ENCODE peak calls at places on chromosomes 13 and 19, in six cellular contexts. P is GM12878, C is GM12892, X is K562, Z is H1, E is HepG2. V is an unnamed sample.

GRCh38 chr19:29837448-29837961 is 25.7 kb downstream of the CCNE1 start:
- DNase-seq in P (peak), C (peak), X (no peak), Z (no peak), E (no peak), V (peak)

GRCh38 chr13:51801631-51802099 is 2.3 kb downstream of the DHRS12 start:
- DNase-seq in P (no peak), C (no peak), X (no peak), Z (no peak), E (no peak), V (no peak)

GRCh38 chr13:77980592-77980991 is 62.0 kb upstream of the EDNRB start:
- DNase-seq in P (no peak), C (no peak), X (no peak), Z (no peak), E (no peak), V (no peak)

GRCh38 chr13:41523396-41523795 is 66.0 kb downstream of the RGCC start:
- DNase-seq in P (no peak), C (no peak), X (no peak), Z (no peak), E (no peak), V (no peak)

GRCh38 chr13:112743451-112744305 is 53.8 kb downstream of the ATP11A start:
- DNase-seq in P (no peak), C (no peak), X (no peak), Z (no peak), E (no peak), V (no peak)

GRCh38 chr13:114073881-114074551 is 58.4 kb downstream of the RASA3 start:
- DNase-seq in P (no peak), C (no peak), X (no peak), Z (no peak), E (no peak), V (no peak)

GRCh38 chr19:51259348-51260245 is 8.7 kb downstream of the SIGLECL1 start:
- DNase-seq in P (peak), C (no peak), X (peak), Z (peak), E (peak), V (no peak)

GRCh38 chr13:27423333-27423732 is 1.1 kb upstream of the GTF3A start:
- DNase-seq in P (no peak), C (no peak), X (no peak), Z (no peak), E (no peak), V (no peak)

GRCh38 chr19:55467236-55468053 is 2.9 kb upstream of the C19orf85 start:
- DNase-seq in P (no peak), C (peak), X (peak), Z (peak), E (peak), V (peak)

GRCh38 chr19:16585808-16586476 is 13.7 kb upstream of the SLC35E1 start:
- DNase-seq in P (peak), C (no peak), X (no peak), Z (no peak), E (no peak), V (no peak)
- TF ChIP-seq POLR2A in P (peak), C (peak), X (no peak), Z (no peak), E (no peak), V (peak)

DNA sequence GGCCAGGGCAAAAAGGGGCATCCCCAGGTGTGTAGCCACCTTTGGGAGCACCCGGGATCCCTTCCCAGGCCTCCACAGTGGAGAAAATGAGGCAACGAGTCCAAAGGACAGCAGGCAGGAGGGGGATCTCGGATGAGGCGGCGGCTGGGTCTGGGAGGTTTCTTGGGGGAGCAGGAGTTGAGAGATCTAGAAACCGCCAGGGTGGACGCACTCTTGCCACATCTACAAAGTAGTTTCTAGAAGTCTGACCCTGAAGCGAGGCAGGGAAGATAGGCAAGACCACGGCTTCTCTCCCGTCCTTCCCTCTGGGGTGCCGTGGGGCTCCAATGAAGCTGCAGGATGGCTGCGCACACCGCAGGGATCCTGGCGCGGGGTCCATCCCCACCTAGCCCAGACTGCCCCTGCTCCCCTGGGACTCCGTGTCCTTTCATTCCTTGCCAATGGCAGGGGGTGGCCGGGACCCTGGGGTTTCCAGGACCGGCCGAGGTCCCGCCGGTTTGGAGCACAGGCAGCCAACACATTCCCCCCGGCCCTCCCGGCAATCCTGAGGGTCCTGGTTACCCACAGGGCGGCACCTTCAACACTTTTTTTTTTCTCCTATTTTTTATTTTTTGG is 21.5 kb upstream of the ZBTB7A start:
- DNase-seq in P (no peak), C (peak), X (no peak), Z (no peak), E (no peak), V (no peak)
- TF ChIP-seq POLR2AphosphoS5 in P (no peak), C (no peak), X (no peak), Z (peak), E (no peak), V (no peak)

GRCh38 chr13:38944219-38944618 is 46.4 kb downstream of the STOML3 start:
- DNase-seq in P (no peak), C (no peak), X (no peak), Z (no peak), E (no peak), V (no peak)
- TF ChIP-seq TAF1 in P (no peak), C (no peak), X (no peak), Z (no peak), E (no peak), V (no peak)

GRCh38 chr19:49590071-49590970 is 661 bp upstream of the PRR12 start:
- DNase-seq in P (peak), C (peak), X (peak), Z (peak), E (peak), V (peak)
- TF ChIP-seq POLR2A in P (peak), C (peak), X (peak), Z (peak), E (peak), V (peak)

DNA sequence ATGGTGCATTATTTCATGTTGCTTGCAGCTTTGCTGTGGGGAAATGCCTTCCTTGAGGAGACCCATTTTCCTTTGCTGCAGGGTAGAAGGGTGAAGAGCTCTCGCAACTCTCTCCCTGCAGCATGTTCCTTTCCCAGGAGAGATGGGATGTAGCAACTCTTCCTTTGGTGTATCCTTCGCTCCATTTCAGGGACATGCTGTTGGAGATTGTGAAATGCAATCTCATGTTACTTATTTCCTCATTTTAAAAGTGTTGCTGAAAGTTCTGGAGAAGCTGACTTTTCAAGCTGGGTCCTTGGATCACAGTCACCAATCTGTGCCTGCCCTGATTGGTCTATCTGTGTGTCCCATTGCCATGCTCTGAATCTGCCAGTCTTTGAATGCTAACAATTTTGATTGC is 69.9 kb upstream of the STARD13 start:
- DNase-seq in P (no peak), C (no peak), X (no peak), Z (no peak), E (no peak), V (no peak)
- TF ChIP-seq POLR2AphosphoS5 in P (no peak), C (no peak), X (no peak), Z (no peak), E (no peak), V (no peak)

GRCh38 chr13:23777571-23777870 is 111.7 kb downstream of the MIPEP start:
- DNase-seq in P (no peak), C (no peak), X (no peak), Z (no peak), E (no peak), V (no peak)
- TF ChIP-seq TAF1 in P (no peak), C (no peak), X (no peak), Z (no peak), E (no peak), V (no peak)

DNA sequence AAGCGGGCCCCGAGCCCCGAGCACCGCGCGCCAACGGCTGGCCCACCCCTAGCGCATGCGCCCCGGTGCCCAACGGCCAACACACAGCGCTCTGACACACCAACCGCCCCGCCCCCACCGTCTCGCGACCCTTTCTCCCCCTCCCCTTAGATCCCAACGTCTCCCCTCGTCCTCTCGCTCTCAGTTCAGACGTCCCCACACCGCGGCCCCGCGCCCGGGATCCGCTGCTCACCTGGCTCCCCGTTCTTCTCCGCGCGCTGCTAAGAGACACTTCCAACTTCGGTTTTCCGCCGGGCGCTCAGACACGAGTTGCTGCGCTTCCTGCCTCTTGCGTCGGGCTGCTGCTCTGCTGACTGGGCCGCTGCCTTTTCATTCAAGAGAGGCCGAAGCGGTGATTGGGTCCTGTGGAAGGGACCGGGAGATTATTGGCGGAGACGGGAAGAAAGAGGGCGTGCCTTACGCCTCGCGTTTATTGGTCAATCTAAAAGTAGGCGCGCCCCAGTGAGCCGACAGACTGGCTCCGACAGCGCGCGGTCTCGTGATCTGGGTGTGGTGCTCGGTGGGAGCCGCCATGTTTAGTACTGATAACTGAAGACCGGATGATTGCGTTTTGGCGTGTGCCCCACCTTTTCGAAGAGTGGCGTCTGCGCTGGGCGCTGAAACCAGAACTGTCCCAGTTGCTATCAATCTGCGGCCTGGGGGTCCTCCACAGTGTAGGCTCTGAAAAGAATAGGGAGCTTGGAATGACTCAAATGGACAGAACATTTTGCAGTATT is at the start of gene DDX39A:
- DNase-seq in P (peak), C (peak), X (peak), Z (peak), E (peak), V (peak)
- TF ChIP-seq POLR2A in P (peak), C (peak), X (peak), Z (no peak), E (peak), V (peak)